ENCODE peak calls at places on chromosomes 2 and 18, in ten cellular contexts. G is HFF-Myc; K is GM13977; A is IMR-90; I is AG09319; Q is upper lobe of right lung; M is psoas muscle; F is WTC11; S is AG10803; N is CD8-positive, alpha-beta T cell. W is an unnamed sample.

GRCh38 chr2:68368657-68369339 is 3.7 kb downstream of the PLEK start:
- DNase-seq in G (peak; percentile 57), K (no peak), A (peak; percentile 81), I (peak; percentile 20), Q (no peak), M (no peak), F (no peak), S (peak; percentile 77), N (no peak), W (peak; percentile 74)

GRCh38 chr2:159788218-159788617 is 9.8 kb downstream of the CD302 start:
- DNase-seq in G (no peak), K (no peak), A (no peak), I (no peak), Q (no peak), M (no peak), F (no peak), S (no peak), N (no peak), W (no peak)

GRCh38 chr2:108594982-108595464 is 60.8 kb downstream of the LIMS1 start:
- DNase-seq in G (peak; percentile 91), K (no peak), A (peak; percentile 96), I (no peak), Q (no peak), M (no peak), F (no peak), S (peak; percentile 96), N (no peak), W (peak; percentile 88)

GRCh38 chr2:63189026-63189425 is 138.4 kb downstream of the OTX1 start:
- DNase-seq in G (peak; percentile 20), K (peak; percentile 40), A (peak; percentile 44), I (no peak), Q (no peak), M (no peak), F (peak; percentile 63), S (peak; percentile 47), N (no peak), W (peak; percentile 35)

GRCh38 chr2:230929381-230930148 is 4.5 kb upstream of the GPR55 start:
- DNase-seq in G (no peak), K (no peak), A (no peak), I (no peak), Q (no peak), M (no peak), F (no peak), S (no peak), N (no peak), W (no peak)

GRCh38 chr2:189659734-189660133 is 1.5 kb upstream of the ASNSD1 start:
- DNase-seq in G (no peak), K (no peak), A (peak; percentile 34), I (no peak), Q (no peak), M (no peak), F (no peak), S (no peak), N (no peak), W (peak; percentile 19)

GRCh38 chr2:138201326-138201725 is 237.1 kb downstream of the HNMT start:
- DNase-seq in G (no peak), K (no peak), A (peak; percentile 10), I (no peak), Q (no peak), M (no peak), F (no peak), S (peak; percentile 2), N (no peak), W (peak; percentile 33)

GRCh38 chr2:48189552-48190228 is 283.4 kb upstream of the FBXO11 start:
- DNase-seq in G (no peak), K (no peak), A (no peak), I (no peak), Q (no peak), M (peak; percentile 47), F (no peak), S (no peak), N (no peak), W (no peak)

GRCh38 chr2:229124126-229124525 is 147.0 kb downstream of the PID1 start:
- DNase-seq in G (no peak), K (no peak), A (no peak), I (no peak), Q (no peak), M (no peak), F (no peak), S (no peak), N (no peak), W (no peak)

GRCh38 chr2:182543746-182544525 is 117.1 kb upstream of the PDE1A start:
- DNase-seq in G (no peak), K (no peak), A (no peak), I (no peak), Q (no peak), M (no peak), F (no peak), S (no peak), N (no peak), W (no peak)

GRCh38 chr2:204026294-204026693 is 89.7 kb downstream of the ICOS start:
- DNase-seq in G (no peak), K (no peak), A (no peak), I (no peak), Q (no peak), M (no peak), F (peak; percentile 25), S (no peak), N (no peak), W (no peak)

GRCh38 chr2:73979021-73979420 is 5.7 kb upstream of the TET3 start:
- DNase-seq in G (no peak), K (peak; percentile 69), A (no peak), I (no peak), Q (no peak), M (no peak), F (no peak), S (no peak), N (peak; percentile 84), W (no peak)

GRCh38 chr18:62384068-62384467 is 59.0 kb downstream of the TNFRSF11A start:
- DNase-seq in G (no peak), K (no peak), A (no peak), I (no peak), Q (no peak), M (no peak), F (no peak), S (no peak), N (no peak), W (no peak)

GRCh38 chr2:219350938-219351280 is 18.4 kb upstream of the RESP18 start:
- DNase-seq in G (no peak), K (no peak), A (peak; percentile 38), I (no peak), Q (no peak), M (no peak), F (peak; percentile 38), S (peak; percentile 70), N (no peak), W (no peak)

GRCh38 chr2:217712431-217712830 is 290.4 kb downstream of the TNS1 start:
- DNase-seq in G (no peak), K (no peak), A (no peak), I (no peak), Q (no peak), M (no peak), F (no peak), S (no peak), N (no peak), W (no peak)

GRCh38 chr2:217713395-217714267 is 289.2 kb downstream of the TNS1 start:
- DNase-seq in G (peak; percentile 41), K (peak; percentile 74), A (peak; percentile 72), I (no peak), Q (peak; percentile 85), M (peak; percentile 88), F (peak; percentile 91), S (peak; percentile 64), N (peak; percentile 57), W (peak; percentile 58)

GRCh38 chr2:217710218-217710565 is 292.6 kb downstream of the TNS1 start:
- DNase-seq in G (no peak), K (no peak), A (peak; percentile 86), I (no peak), Q (no peak), M (no peak), F (no peak), S (peak; percentile 91), N (no peak), W (peak; percentile 87)

GRCh38 chr2:217709496-217710217 is 293.1 kb downstream of the TNS1 start:
- DNase-seq in G (no peak), K (no peak), A (no peak), I (no peak), Q (no peak), M (no peak), F (no peak), S (peak; percentile 84), N (no peak), W (no peak)

DNA sequence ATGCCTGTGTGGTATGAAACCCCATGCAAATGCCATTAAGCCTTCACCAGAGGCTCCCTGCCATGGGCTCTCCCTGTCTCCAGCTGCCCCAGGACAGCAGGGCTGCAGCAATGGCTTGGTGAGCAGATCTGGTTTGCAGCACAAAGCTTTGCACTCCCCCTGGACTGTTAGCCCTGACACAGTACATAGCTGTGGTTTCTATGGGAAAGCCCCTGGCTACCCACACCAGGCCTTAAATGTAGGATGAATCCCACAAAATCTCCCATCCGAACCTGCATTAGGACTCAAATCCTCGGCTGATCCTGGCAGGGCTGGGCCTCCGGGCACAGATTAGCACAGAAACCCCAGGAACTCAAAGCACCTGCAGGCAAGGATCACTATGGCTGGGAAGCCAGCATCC is 291.6 kb downstream of the TNS1 start:
- DNase-seq in G (no peak), K (no peak), A (peak; percentile 92), I (no peak), Q (no peak), M (no peak), F (no peak), S (peak; percentile 82), N (no peak), W (no peak)
- TF ChIP-seq CTCF in G (no peak), K (no peak), A (no peak), I (no peak), Q (no peak), M (no peak), F (no peak), S (no peak), N (no peak), W (no peak)

GRCh38 chr18:44680271-44681038 is at the start of gene SETBP1:
- DNase-seq in G (no peak), K (peak; percentile 74), A (peak; percentile 2), I (peak; percentile 42), Q (peak; percentile 77), M (peak; percentile 89), F (peak; percentile 60), S (peak; percentile 65), N (peak; percentile 23), W (peak; percentile 72)
- TF ChIP-seq CTCF in G (no peak), K (peak; percentile 14), A (no peak), I (peak; percentile 2), Q (no peak), M (no peak), F (no peak), S (peak; percentile 24), N (no peak), W (no peak)

DNA sequence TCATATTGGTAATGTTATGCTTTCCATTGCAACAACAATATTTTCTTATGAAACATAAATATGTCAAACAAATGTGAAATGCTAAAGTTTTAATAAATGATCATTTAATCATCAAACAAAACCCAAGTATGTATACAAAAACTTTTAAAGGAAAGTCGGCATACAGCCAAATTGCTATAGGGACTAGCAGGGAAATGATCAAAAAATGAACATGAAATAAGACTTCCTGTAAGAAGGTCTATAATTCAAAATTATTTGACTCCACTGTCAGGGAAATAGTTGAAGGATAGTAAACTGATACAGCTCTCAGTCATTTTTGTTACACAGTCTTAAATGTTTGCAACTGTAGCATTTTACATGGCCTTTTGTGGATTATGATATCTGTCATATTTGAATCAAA is 13.7 kb downstream of the MEIS1 start:
- DNase-seq in G (no peak), K (no peak), A (no peak), I (no peak), Q (no peak), M (no peak), F (no peak), S (no peak), N (no peak), W (no peak)
- TF ChIP-seq CTCF in G (no peak), K (no peak), A (no peak), I (no peak), Q (no peak), M (no peak), F (no peak), S (no peak), N (no peak), W (no peak)

GRCh38 chr2:187658952-187659525 is 104.8 kb upstream of the TFPI start:
- DNase-seq in G (no peak), K (no peak), A (peak; percentile 45), I (peak; percentile 4), Q (no peak), M (no peak), F (peak; percentile 55), S (peak; percentile 4), N (no peak), W (peak; percentile 33)
- TF ChIP-seq CTCF in G (peak; percentile 34), K (peak; percentile 11), A (peak; percentile 46), I (peak; percentile 44), Q (peak; percentile 28), M (no peak), F (peak; percentile 35), S (peak; percentile 44), N (no peak), W (peak; percentile 64)

W was measured in fibroblast of lung.